ENCODE peak calls at places on chromosomes 11 and 22, in five cellular contexts. N is uterus; S is aorta; P is breast epithelium; T is CD4-positive, CD25-positive, alpha-beta regulatory T cell. H is an unnamed sample.

GRCh38 chr11:6693342-6694228 is 10.4 kb upstream of the MRPL17 start:
- DNase-seq in N (peak; percentile 24), S (peak; percentile 48), P (no peak), T (no peak), H (no peak)

GRCh38 chr11:34890812-34891211 is 25.4 kb downstream of the APIP start:
- DNase-seq in N (no peak), S (no peak), P (no peak), T (no peak), H (no peak)

GRCh38 chr11:86952933-86953637 is 2.1 kb downstream of the FZD4 start:
- DNase-seq in N (no peak), S (no peak), P (no peak), T (no peak), H (no peak)

GRCh38 chr11:724063-724732 is 18.2 kb downstream of the EPS8L2 start:
- DNase-seq in N (no peak), S (peak; percentile 56), P (no peak), T (no peak), H (no peak)

GRCh38 chr11:72738199-72739141 is 13.7 kb downstream of the ARAP1 start:
- DNase-seq in N (no peak), S (peak; percentile 78), P (no peak), T (no peak), H (peak; percentile 88)

GRCh38 chr11:11163669-11164377 is 189.2 kb downstream of the CSNK2A3 start:
- DNase-seq in N (no peak), S (no peak), P (no peak), T (no peak), H (no peak)

GRCh38 chr11:68840661-68841653 is 759 bp downstream of the CPT1A start:
- DNase-seq in N (peak; percentile 60), S (peak; percentile 81), P (peak; percentile 28), T (no peak), H (peak; percentile 54)

GRCh38 chr11:23181022-23181807 is 320.9 kb upstream of the CCDC179 start:
- DNase-seq in N (no peak), S (no peak), P (no peak), T (no peak), H (peak; percentile 1)

GRCh38 chr11:108836541-108836940 is 171.7 kb downstream of the DDX10 start:
- DNase-seq in N (no peak), S (no peak), P (no peak), T (no peak), H (no peak)

GRCh38 chr11:86565787-86566186 is 106.6 kb downstream of the ME3 start:
- DNase-seq in N (no peak), S (no peak), P (no peak), T (no peak), H (no peak)

GRCh38 chr11:62958547-62959071 is 26.2 kb downstream of the SLC22A6 start:
- DNase-seq in N (peak; percentile 66), S (no peak), P (no peak), T (no peak), H (no peak)

GRCh38 chr11:94151311-94151710 is 22.7 kb downstream of the PANX1 start:
- DNase-seq in N (no peak), S (no peak), P (no peak), T (no peak), H (no peak)

GRCh38 chr22:45435544-45436139 is 22.1 kb downstream of the RIBC2 start:
- DNase-seq in N (peak; percentile 92), S (peak; percentile 91), P (peak; percentile 83), T (peak; percentile 73), H (peak; percentile 80)

GRCh38 chr11:20353829-20354434 is 9.6 kb upstream of the HTATIP2 start:
- DNase-seq in N (no peak), S (no peak), P (no peak), T (no peak), H (peak; percentile 14)

GRCh38 chr22:47605441-47605840 is 843.0 kb downstream of the TBC1D22A start:
- DNase-seq in N (no peak), S (no peak), P (no peak), T (no peak), H (no peak)

GRCh38 chr22:45218974-45219373 is 21.7 kb downstream of the KIAA0930 start:
- DNase-seq in N (no peak), S (no peak), P (no peak), T (no peak), H (no peak)

GRCh38 chr11:117220568-117220967 is 11.3 kb downstream of the PCSK7 start:
- DNase-seq in N (peak; percentile 67), S (peak; percentile 89), P (peak; percentile 71), T (no peak), H (no peak)

GRCh38 chr22:39214383-39215069 is 30.3 kb downstream of the PDGFB start:
- DNase-seq in N (peak; percentile 4), S (peak; percentile 20), P (peak; percentile 62), T (no peak), H (no peak)

GRCh38 chr11:70323811-70324210 is 53.3 kb downstream of the PPFIA1 start:
- DNase-seq in N (no peak), S (no peak), P (no peak), T (no peak), H (no peak)

GRCh38 chr11:11284481-11284880 is 68.6 kb downstream of the CSNK2A3 start:
- DNase-seq in N (no peak), S (no peak), P (no peak), T (no peak), H (no peak)

GRCh38 chr22:50269573-50270301 is 443 bp downstream of the MAPK11 start:
- DNase-seq in N (peak; percentile 60), S (no peak), P (no peak), T (no peak), H (no peak)

GRCh38 chr11:78940500-78941225 is 366.0 kb upstream of the NARS2 start:
- DNase-seq in N (no peak), S (no peak), P (no peak), T (no peak), H (no peak)

GRCh38 chr11:108580043-108580442 is 13.5 kb downstream of the EXPH5 start:
- DNase-seq in N (no peak), S (no peak), P (no peak), T (no peak), H (no peak)

GRCh38 chr11:117980280-117980679 is 5.9 kb upstream of the IL10RA start:
- DNase-seq in N (no peak), S (no peak), P (no peak), T (no peak), H (no peak)

GRCh38 chr22:37169947-37170688 is 17.9 kb downstream of the C1QTNF6 start:
- DNase-seq in N (no peak), S (peak; percentile 41), P (no peak), T (peak; percentile 55), H (no peak)

GRCh38 chr22:23498811-23499798 is 81.0 kb downstream of the IGLL1 start:
- DNase-seq in N (no peak), S (no peak), P (peak; percentile 20), T (no peak), H (no peak)

GRCh38 chr11:32890843-32891656 is 1.6 kb upstream of the QSER1 start:
- DNase-seq in N (no peak), S (no peak), P (no peak), T (no peak), H (no peak)

GRCh38 chr22:37210041-37210803 is 2.1 kb downstream of the SSTR3 start:
- DNase-seq in N (no peak), S (no peak), P (no peak), T (no peak), H (no peak)

GRCh38 chr22:37525073-37525745 is 6.0 kb upstream of the CARD10 start:
- DNase-seq in N (no peak), S (peak; percentile 68), P (peak; percentile 55), T (no peak), H (no peak)

GRCh38 chr11:8338138-8338537 is 74.5 kb upstream of the LMO1 start:
- DNase-seq in N (no peak), S (no peak), P (no peak), T (no peak), H (no peak)

GRCh38 chr22:44860311-44860710 is 107.9 kb downstream of the ARHGAP8 start:
- DNase-seq in N (no peak), S (no peak), P (no peak), T (no peak), H (no peak)

GRCh38 chr11:79465160-79465559 is 24.3 kb upstream of the TENM4 start:
- DNase-seq in N (no peak), S (no peak), P (no peak), T (no peak), H (no peak)

GRCh38 chr11:128420277-128420676 is 167.1 kb downstream of the ETS1 start:
- DNase-seq in N (no peak), S (no peak), P (no peak), T (no peak), H (no peak)

GRCh38 chr11:43834291-43834690 is 46.3 kb upstream of the ALKBH3 start:
- DNase-seq in N (no peak), S (no peak), P (no peak), T (no peak), H (no peak)

GRCh38 chr11:43833657-43834073 is 47.0 kb upstream of the ALKBH3 start:
- DNase-seq in N (no peak), S (no peak), P (no peak), T (no peak), H (no peak)

GRCh38 chr11:43832536-43832935 is 48.1 kb upstream of the ALKBH3 start:
- DNase-seq in N (no peak), S (no peak), P (no peak), T (no peak), H (no peak)

GRCh38 chr11:43837879-43838278 is 42.8 kb upstream of the ALKBH3 start:
- DNase-seq in N (no peak), S (no peak), P (no peak), T (no peak), H (no peak)

DNA sequence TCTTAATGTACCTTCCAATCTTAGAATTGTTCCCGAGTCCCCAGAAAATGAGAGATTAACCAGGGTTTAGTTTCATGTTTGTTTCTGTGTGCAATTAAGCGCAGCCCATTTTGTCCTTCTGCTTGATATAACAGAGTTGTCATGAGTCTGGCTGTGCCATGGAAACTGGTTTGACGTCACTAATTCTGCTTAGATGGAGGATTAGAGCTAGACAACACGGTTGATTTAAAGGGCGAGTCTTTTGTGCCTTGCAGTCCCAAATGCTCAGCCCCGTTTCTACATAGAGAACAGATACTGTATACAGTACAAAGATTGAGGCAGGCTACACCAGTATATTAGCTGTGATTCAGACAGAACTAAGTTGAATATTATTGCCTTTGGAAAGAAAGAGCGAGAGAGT is 45.5 kb upstream of the ALKBH3 start:
- DNase-seq in N (no peak), S (no peak), P (no peak), T (no peak), H (no peak)
- H3K27ac ChIP-seq in N (no peak overlapping the region), S (no peak overlapping the region), P (no peak overlapping the region), T (no peak overlapping the region), H (no peak overlapping the region)

GRCh38 chr22:20315337-20316216 is 4.3 kb downstream of the DGCR6L start:
- DNase-seq in N (no peak), S (no peak), P (peak; percentile 13), T (no peak), H (peak; percentile 0)
- H3K27ac ChIP-seq in N (no peak overlapping the region), S (no peak overlapping the region), P (no peak overlapping the region), T (no peak overlapping the region), H (no peak overlapping the region)

DNA sequence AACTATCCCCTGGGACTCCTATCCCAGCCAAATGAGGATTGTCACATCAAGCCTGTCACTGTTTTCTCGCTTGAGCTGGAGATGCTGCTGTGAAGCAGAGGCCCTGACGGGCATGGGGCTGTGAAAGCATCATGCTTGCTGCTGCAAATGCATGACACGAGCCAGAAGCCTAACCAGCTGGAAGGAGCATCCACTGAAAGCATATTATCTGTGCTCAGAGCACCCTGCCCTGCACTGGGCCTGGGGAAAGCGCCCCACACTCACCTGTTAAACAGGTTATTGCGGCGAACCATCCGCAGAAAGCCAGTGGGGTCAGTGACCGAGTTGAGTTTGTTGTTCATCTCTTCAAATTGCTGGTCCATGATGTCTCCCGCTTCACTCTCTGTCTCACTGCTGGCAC is 110.9 kb upstream of the PITPNB start:
- DNase-seq in N (no peak), S (no peak), P (no peak), T (no peak), H (no peak)
- H3K27ac ChIP-seq in N (peak overlapping the region; percentile 61), S (no peak overlapping the region), P (peak overlapping the region; percentile 88), T (no peak overlapping the region), H (no peak overlapping the region)

GRCh38 chr11:73781303-73781702 is 6.4 kb upstream of the MRPL48 start:
- DNase-seq in N (no peak), S (no peak), P (no peak), T (no peak), H (no peak)
- H3K27ac ChIP-seq in N (no peak overlapping the region), S (no peak overlapping the region), P (no peak overlapping the region), T (no peak overlapping the region), H (no peak overlapping the region)

H was measured in HL-60.